ENCODE peak calls at places on chromosomes 3 and 15, in five cellular contexts. A is neural progenitor cell, Z is left lung, I is mucosa of descending colon, S is fibroblast of the aortic adventitia. J is an unnamed sample.

GRCh38 chr3:24545917-24546316 is 51.3 kb upstream of the THRB start:
- DNase-seq in A (no peak), Z (peak), I (no peak), S (peak), J (peak)

GRCh38 chr3:133854264-133854663 is 41.4 kb downstream of the RAB6B start:
- DNase-seq in I (no peak), A (no peak), S (no peak), Z (no peak), J (no peak)

GRCh38 chr3:105594219-105594618 is 227.5 kb downstream of the ALCAM start:
- DNase-seq in I (no peak), A (no peak), Z (no peak), S (peak), J (no peak)

GRCh38 chr3:99545941-99546580 is 92.3 kb upstream of the COL8A1 start:
- DNase-seq in S (peak), Z (no peak), A (no peak), I (no peak), J (peak)

GRCh38 chr3:100245146-100245545 is 15.6 kb upstream of the TBC1D23 start:
- DNase-seq in I (no peak), A (no peak), S (peak), Z (no peak), J (no peak)

GRCh38 chr3:146550743-146551510 is 6.5 kb upstream of the PLSCR1 start:
- DNase-seq in I (no peak), S (peak), Z (no peak), A (no peak), J (peak)

GRCh38 chr15:75309711-75310110 is 26.2 kb upstream of the COMMD4 start:
- DNase-seq in A (no peak), I (no peak), Z (no peak), S (peak), J (peak)

GRCh38 chr15:31463521-31464102 is 137.0 kb downstream of the KLF13 start:
- DNase-seq in A (no peak), I (no peak), S (no peak), Z (no peak), J (no peak)

GRCh38 chr15:80609512-80609946 is 85.6 kb upstream of the ABHD17C start:
- DNase-seq in S (peak), I (no peak), Z (no peak), A (no peak), J (peak)

GRCh38 chr15:51382787-51383186 is 41.3 kb downstream of the GLDN start:
- DNase-seq in Z (no peak), I (no peak), S (peak), A (peak), J (peak)

GRCh38 chr15:55282284-55282833 is 7.3 kb downstream of the RAB27A start:
- DNase-seq in I (no peak), Z (no peak), S (peak), A (no peak), J (peak)

GRCh38 chr15:71790081-71790480 is 20.3 kb upstream of the NR2E3 start:
- DNase-seq in S (no peak), Z (no peak), A (no peak), I (no peak), J (peak)

GRCh38 chr3:190319660-190320059 is 2.6 kb downstream of the CLDN1 start:
- DNase-seq in I (no peak), S (no peak), A (no peak), Z (peak), J (no peak)

GRCh38 chr3:104323226-104323625 is 1043.5 kb upstream of the ALCAM start:
- DNase-seq in I (no peak), A (no peak), S (no peak), Z (no peak), J (no peak)

GRCh38 chr3:189824629-189825312 is 193.6 kb downstream of the TP63 start:
- DNase-seq in Z (no peak), I (no peak), S (peak), A (no peak), J (peak)

GRCh38 chr3:119624002-119624401 is 26.3 kb downstream of the PLA1A start:
- DNase-seq in Z (no peak), A (no peak), S (no peak), I (no peak), J (no peak)

GRCh38 chr3:71444028-71444860 is 139.3 kb downstream of the FOXP1 start:
- DNase-seq in I (peak), S (peak), A (no peak), Z (peak), J (peak)

GRCh38 chr3:105274958-105275357 is 91.8 kb upstream of the ALCAM start:
- DNase-seq in I (no peak), S (peak), Z (no peak), A (no peak), J (peak)

GRCh38 chr3:190225186-190225692 is 97.0 kb downstream of the CLDN1 start:
- DNase-seq in Z (no peak), S (peak), A (peak), I (no peak), J (peak)

GRCh38 chr3:39810647-39811161 is 1.3 kb downstream of the MYRIP start:
- DNase-seq in Z (no peak), A (peak), S (no peak), I (no peak), J (no peak)

GRCh38 chr3:112013784-112014143 is 15.0 kb downstream of the TAGLN3 start:
- DNase-seq in Z (no peak), A (no peak), I (no peak), S (no peak), J (no peak)

GRCh38 chr3:40229411-40229810 is 80.1 kb upstream of the EIF1B start:
- DNase-seq in S (no peak), I (no peak), A (no peak), Z (no peak), J (no peak)

GRCh38 chr15:64623347-64624024 is 151.9 kb downstream of the RBPMS2 start:
- DNase-seq in Z (no peak), S (peak), I (no peak), A (no peak), J (no peak)

GRCh38 chr3:119195911-119196310 is 22.5 kb downstream of the UPK1B start:
- DNase-seq in I (no peak), Z (no peak), S (peak), A (no peak), J (no peak)

GRCh38 chr3:23959147-23959900 is 14.2 kb downstream of the NR1D2 start:
- DNase-seq in Z (no peak), S (peak), A (no peak), I (no peak), J (peak)

GRCh38 chr3:88180398-88180999 is 30.7 kb downstream of the C3orf38 start:
- DNase-seq in S (peak), Z (no peak), I (no peak), A (peak), J (peak)

GRCh38 chr3:112640333-112640863 is 545 bp downstream of the CCDC80 start:
- DNase-seq in Z (no peak), S (peak), I (no peak), A (peak), J (peak)

GRCh38 chr15:51863131-51863530 is 33.7 kb downstream of the TMOD3 start:
- DNase-seq in I (no peak), A (no peak), Z (no peak), S (no peak), J (no peak)

GRCh38 chr3:52128118-52128683 is 26.0 kb downstream of the POC1A start:
- DNase-seq in A (no peak), Z (no peak), S (peak), I (no peak), J (peak)

GRCh38 chr3:31092748-31093607 is 198.5 kb upstream of the GADL1 start:
- DNase-seq in I (no peak), Z (no peak), S (peak), A (no peak), J (peak)

GRCh38 chr3:12476238-12476897 is 7.9 kb upstream of the TSEN2 start:
- DNase-seq in I (no peak), Z (no peak), S (peak), A (no peak), J (peak)

GRCh38 chr3:138328341-138328740 is 1.3 kb downstream of the NME9 start:
- DNase-seq in I (no peak), S (peak), A (peak), Z (no peak), J (peak)

GRCh38 chr3:127260416-127260815 is 27.4 kb downstream of the PRR20G start:
- DNase-seq in Z (no peak), S (no peak), A (no peak), I (no peak), J (no peak)

GRCh38 chr3:173748140-173748539 is 350.6 kb downstream of the NLGN1 start:
- DNase-seq in S (no peak), Z (no peak), A (no peak), I (no peak), J (no peak)

DNA sequence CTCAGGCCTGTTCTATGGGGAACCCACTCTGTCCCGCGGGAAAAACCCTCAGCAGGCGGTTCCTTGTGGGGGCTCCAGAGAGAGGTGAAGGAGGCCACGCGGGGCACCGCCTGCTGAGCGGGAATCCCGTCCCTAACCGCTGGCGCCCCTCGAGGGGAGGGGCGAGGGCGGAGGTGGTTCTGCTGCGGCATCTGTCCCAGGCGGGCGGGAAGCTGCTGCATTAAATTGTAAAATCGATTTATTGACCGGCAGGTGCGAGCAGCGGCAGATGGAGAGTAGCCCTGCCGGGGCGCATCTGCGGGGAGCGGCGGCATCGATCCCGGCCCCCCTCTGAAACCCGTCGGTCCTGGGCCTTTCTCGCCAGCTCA is 3.7 kb upstream of the DLL4 start:
- DNase-seq in I (peak), S (no peak), Z (no peak), A (peak), J (no peak)
- H3K4me3 ChIP-seq in I (no peak), S (no peak), Z (no peak), A (peak), J (no peak)

GRCh38 chr3:184360070-184360833 is 1.2 kb downstream of the CLCN2 start:
- DNase-seq in S (no peak), Z (no peak), I (peak), A (peak), J (no peak)

GRCh38 chr3:184361932-184362667 is 590 bp downstream of the POLR2H start:
- DNase-seq in A (peak), S (no peak), I (peak), Z (peak), J (peak)

GRCh38 chr3:184359610-184360009 is 1.8 kb downstream of the CLCN2 start:
- DNase-seq in Z (no peak), S (no peak), A (peak), I (peak), J (no peak)

GRCh38 chr3:184361532-184361931 is at the start of the genes CLCN2 and POLR2H:
- DNase-seq in A (peak), Z (peak), I (peak), S (peak), J (peak)

DNA sequence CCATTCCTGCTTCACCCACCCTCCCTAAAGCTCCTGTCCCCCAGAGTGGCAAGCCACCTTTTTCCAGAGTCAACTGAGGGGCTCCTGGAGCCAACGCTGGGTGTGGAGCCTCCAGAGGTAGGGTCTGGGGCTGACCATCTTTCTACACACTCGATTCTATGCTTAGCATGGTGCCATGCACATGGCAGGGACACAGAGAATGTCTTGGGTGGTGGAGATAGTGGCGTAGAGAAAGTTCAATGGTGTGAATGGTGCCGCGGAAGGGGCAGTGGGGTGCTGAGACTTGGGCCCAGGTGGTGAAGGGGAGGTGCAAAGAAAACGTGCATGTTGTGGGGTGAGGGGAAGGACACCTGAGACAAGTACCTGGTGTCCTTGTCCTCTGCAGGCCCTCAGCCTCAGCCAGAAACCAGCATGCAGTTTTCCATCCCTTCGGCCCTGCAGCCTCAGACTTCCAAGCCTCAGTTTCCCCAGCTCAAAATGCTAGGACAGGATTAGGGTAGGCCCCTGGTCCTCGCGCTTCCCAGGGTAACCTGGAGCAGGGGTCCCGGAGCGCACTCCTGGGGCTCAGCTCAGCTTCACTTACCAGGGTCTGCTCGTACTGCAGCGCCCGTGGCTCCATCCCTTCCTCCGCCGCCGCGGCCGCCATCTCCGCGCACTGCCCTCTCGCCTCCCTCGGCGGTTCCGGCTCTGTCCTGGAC is 422 bp downstream of the CLCN2 start:
- DNase-seq in Z (no peak), A (no peak), S (no peak), I (peak), J (no peak)
- TF ChIP-seq CTCF in Z (no peak), A (no peak), S (no peak), I (no peak), J (no peak)

GRCh38 chr3:143123353-143123974 is 3.9 kb downstream of the CHST2 start:
- DNase-seq in A (no peak), S (no peak), Z (no peak), I (no peak), J (no peak)

GRCh38 chr3:143120716-143121239 is 1.2 kb downstream of the CHST2 start:
- DNase-seq in A (peak), Z (peak), I (peak), S (peak), J (peak)

GRCh38 chr3:143121240-143122088 is 1.9 kb downstream of the CHST2 start:
- DNase-seq in I (peak), A (no peak), Z (peak), S (peak), J (peak)

GRCh38 chr3:143122608-143123352 is 3.2 kb downstream of the CHST2 start:
- DNase-seq in Z (no peak), I (no peak), S (no peak), A (no peak), J (no peak)

DNA sequence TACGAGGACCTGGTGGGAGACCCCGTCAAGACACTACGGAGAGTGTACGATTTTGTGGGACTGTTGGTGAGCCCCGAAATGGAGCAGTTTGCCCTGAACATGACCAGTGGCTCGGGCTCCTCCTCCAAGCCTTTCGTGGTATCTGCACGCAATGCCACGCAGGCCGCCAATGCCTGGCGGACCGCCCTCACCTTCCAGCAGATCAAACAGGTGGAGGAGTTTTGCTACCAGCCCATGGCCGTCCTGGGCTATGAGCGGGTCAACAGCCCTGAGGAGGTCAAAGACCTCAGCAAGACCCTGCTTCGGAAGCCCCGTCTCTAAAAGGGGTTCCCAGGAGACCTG is 2.5 kb downstream of the CHST2 start:
- DNase-seq in A (no peak), I (peak), S (no peak), Z (no peak), J (no peak)
- H3K4me3 ChIP-seq in A (no peak), I (no peak), S (no peak), Z (peak), J (no peak)

GRCh38 chr15:90173372-90173771 is 27.8 kb upstream of the SEMA4B start:
- DNase-seq in S (no peak), Z (no peak), A (no peak), I (no peak), J (no peak)

GRCh38 chr15:90178468-90179435 is 22.4 kb upstream of the SEMA4B start:
- DNase-seq in I (no peak), Z (no peak), S (no peak), A (no peak), J (no peak)

GRCh38 chr15:90177012-90177411 is 24.1 kb upstream of the SEMA4B start:
- DNase-seq in A (no peak), I (no peak), S (no peak), Z (no peak), J (no peak)

DNA sequence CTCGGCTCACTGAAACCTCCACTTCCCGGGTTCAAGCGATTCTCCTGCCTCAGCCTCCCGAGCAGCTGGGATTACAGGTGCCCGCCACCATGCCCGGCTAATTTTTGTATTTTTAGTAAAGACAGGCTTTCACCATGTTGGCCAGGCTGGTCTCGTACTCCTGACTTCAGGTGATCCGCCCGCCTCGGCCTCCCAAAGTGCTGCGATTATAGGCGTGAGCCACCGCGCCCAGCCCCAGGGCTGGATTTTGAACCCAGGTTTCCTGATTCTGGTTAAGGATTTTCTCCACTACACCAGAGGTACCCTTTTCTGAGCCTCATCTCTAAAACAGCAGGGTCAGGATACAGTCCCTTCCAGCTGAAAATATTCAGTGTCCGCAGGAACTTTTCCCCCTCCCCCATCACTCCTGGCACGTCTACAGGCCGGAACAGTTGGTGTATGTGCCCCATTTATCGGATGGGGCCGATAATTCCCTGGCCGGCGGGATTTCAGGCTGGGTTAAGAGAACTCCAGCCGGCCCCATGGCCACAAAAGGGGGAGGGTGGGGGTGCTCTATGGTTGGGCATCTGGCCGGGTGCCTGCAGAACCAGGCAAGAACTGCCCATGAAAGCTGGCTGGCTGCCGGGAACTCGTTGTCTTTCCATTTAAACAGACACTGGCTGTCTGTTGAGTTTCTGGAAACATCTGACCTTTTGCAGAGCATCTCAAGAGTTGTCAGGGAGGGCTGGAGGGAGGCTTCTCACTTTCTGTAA is 26.8 kb upstream of the SEMA4B start:
- DNase-seq in A (no peak), Z (peak), S (no peak), I (peak), J (peak)
- TF ChIP-seq CTCF in A (no peak), Z (no peak), S (no peak), I (no peak), J (no peak)

GRCh38 chr3:45207471-45207870 is 18.6 kb downstream of the TMEM158 start:
- DNase-seq in S (no peak), A (no peak), Z (no peak), I (no peak), J (no peak)

GRCh38 chr3:45208587-45208986 is 17.5 kb downstream of the TMEM158 start:
- DNase-seq in A (no peak), Z (no peak), S (no peak), I (no peak), J (no peak)

GRCh38 chr3:45199837-45200648 is 26.0 kb downstream of the TMEM158 start:
- DNase-seq in A (no peak), Z (no peak), I (no peak), S (peak), J (peak)

GRCh38 chr3:45204136-45204535 is 22.0 kb downstream of the TMEM158 start:
- DNase-seq in I (no peak), Z (no peak), A (no peak), S (peak), J (peak)

GRCh38 chr3:45205126-45205525 is 21.0 kb downstream of the TMEM158 start:
- DNase-seq in Z (no peak), S (peak), I (no peak), A (no peak), J (peak)
- H3K4me3 ChIP-seq in Z (no peak), S (no peak), I (no peak), A (no peak), J (no peak)

GRCh38 chr15:73873456-73873855 is at the start of gene TBC1D21:
- DNase-seq in I (no peak), S (no peak), A (no peak), Z (no peak), J (no peak)

GRCh38 chr15:73869216-73869995 is 4.0 kb upstream of the TBC1D21 start:
- DNase-seq in S (no peak), I (no peak), Z (no peak), A (no peak), J (no peak)

GRCh38 chr15:73873889-73874511 is 636 bp downstream of the TBC1D21 start:
- DNase-seq in I (no peak), Z (no peak), S (peak), A (peak), J (peak)

GRCh38 chr15:73870700-73871408 is 2.5 kb upstream of the TBC1D21 start:
- DNase-seq in Z (no peak), A (no peak), I (no peak), S (peak), J (peak)

DNA sequence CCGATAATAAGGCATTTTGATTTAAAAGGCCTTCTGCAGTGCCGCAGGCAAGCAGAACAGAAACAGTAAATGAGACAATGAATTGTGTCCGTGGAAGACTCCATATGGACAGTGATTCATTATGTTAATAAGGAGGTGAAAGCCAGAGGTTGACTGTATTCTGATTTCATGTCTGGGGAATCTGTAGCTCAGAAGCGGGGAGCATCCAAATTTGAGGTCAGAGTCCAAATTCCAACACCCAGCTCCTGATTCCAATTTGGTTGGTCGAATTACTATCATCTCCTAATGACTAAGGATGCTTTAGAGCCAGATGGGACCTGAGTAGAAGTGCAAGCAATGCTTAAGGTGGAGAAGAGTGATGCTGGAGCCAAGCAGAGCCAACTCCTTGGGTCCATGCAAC is 994 bp upstream of the TBC1D21 start:
- DNase-seq in I (no peak), Z (no peak), S (peak), A (no peak), J (peak)
- TF ChIP-seq CTCF in I (no peak), Z (no peak), S (no peak), A (no peak), J (no peak)

J was measured in cardiac fibroblast.